ENCODE peak calls at places on chromosomes 4 and X, in four cellular contexts. G, U, Y and I are unnamed samples.

GRCh38 chrX:36909584-36909983 is 98.6 kb upstream of the FAM47C start:
- DNase-seq in G (no peak), U (no peak), Y (no peak), I (no peak)

GRCh38 chr4:140052050-140052449 is 101.9 kb downstream of the MAML3 start:
- DNase-seq in G (no peak), U (no peak), Y (no peak), I (peak)

GRCh38 chrX:109270580-109271484 is 211.1 kb downstream of the GUCY2F start:
- DNase-seq in G (no peak), U (no peak), Y (no peak), I (no peak)

GRCh38 chr4:48543796-48544195 is 53.7 kb downstream of the ZAR1 start:
- DNase-seq in G (no peak), U (no peak), Y (no peak), I (no peak)

GRCh38 chr4:72505314-72505744 is 63.7 kb downstream of the ADAMTS3 start:
- DNase-seq in G (peak), U (no peak), Y (peak), I (peak)

GRCh38 chrX:56802428-56802827 is 73.4 kb downstream of the NBDY start:
- DNase-seq in G (no peak), U (no peak), Y (no peak), I (no peak)

GRCh38 chrX:135112096-135112729 is 8.1 kb downstream of the ETDB start:
- DNase-seq in G (peak), U (no peak), Y (no peak), I (peak)

GRCh38 chr4:8688908-8689445 is 96.4 kb downstream of the CPZ start:
- DNase-seq in G (no peak), U (no peak), Y (no peak), I (no peak)

GRCh38 chr4:51867689-51868448 is 24.9 kb downstream of the DCUN1D4 start:
- DNase-seq in G (no peak), U (no peak), Y (no peak), I (no peak)

GRCh38 chrX:129585691-129586090 is 45.6 kb downstream of the OCRL start:
- DNase-seq in G (no peak), U (no peak), Y (no peak), I (no peak)

GRCh38 chrX:49272426-49272825 is 2.8 kb downstream of the PPP1R3F start:
- DNase-seq in G (no peak), U (no peak), Y (no peak), I (no peak)
- H3K18ac ChIP-seq in G (no peak), U (no peak), Y (no peak), I (no peak)

GRCh38 chr4:15297344-15297743 is 130.5 kb upstream of the C1QTNF7 start:
- DNase-seq in G (no peak), U (no peak), Y (no peak), I (no peak)

GRCh38 chr4:15295421-15296162 is 132.2 kb upstream of the C1QTNF7 start:
- DNase-seq in G (no peak), U (no peak), Y (no peak), I (peak)

GRCh38 chr4:15303052-15303641 is 124.7 kb upstream of the C1QTNF7 start:
- DNase-seq in G (no peak), U (no peak), Y (no peak), I (no peak)

GRCh38 chr4:15294832-15295231 is 133.0 kb upstream of the C1QTNF7 start:
- DNase-seq in G (no peak), U (no peak), Y (no peak), I (peak)

DNA sequence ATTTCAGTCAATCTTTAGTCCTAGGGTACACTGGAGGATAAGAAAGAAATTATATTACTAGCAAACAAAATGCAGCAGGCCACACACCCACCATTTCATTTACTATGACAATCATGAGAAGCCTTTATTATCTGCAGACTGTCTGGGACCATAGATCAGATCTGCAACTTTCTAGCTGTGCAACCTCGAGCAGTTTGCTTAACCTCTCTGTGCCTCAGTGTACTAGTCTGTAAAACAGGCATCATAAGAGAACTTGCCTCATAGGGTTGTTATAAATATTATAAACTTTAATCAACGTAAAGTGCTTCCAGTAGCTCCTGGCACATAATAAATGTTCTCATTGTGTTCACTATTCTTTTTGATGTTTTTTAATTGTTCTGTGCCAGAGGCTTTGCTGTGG is 128.2 kb upstream of the C1QTNF7 start:
- DNase-seq in G (no peak), U (no peak), Y (no peak), I (no peak)
- H3K18ac ChIP-seq in G (no peak), U (no peak), Y (no peak), I (no peak)

GRCh38 chr4:118389731-118390520 is 37.1 kb upstream of the PRSS12 start:
- DNase-seq in G (no peak), U (no peak), Y (no peak), I (no peak)
- H3K18ac ChIP-seq in G (no peak), U (no peak), Y (no peak), I (no peak)

DNA sequence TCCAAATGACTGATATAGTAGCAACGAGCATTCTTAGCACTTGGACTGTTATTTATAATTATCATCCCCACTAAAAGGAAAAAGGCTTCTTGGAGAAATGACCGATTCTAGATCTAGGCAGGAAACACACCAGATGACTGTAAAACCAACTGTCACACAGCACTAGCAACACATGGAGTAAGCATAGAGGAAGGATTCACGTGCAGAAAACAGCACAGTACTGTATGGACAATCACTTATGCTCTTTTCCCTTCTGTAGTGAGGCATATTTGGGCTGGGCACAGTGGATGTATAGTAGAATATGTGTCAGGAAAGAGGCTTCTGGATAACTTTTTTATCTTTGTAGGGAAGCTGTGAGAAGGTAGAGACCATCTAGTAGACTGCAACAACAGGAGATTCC is 6.0 kb upstream of the COPS4 start:
- DNase-seq in G (no peak), U (no peak), Y (no peak), I (no peak)
- H3K18ac ChIP-seq in G (no peak), U (no peak), Y (no peak), I (no peak)